ENCODE peak calls at places on chromosomes 5 and 9, in ten cellular contexts. F, L, H, R, O, Q, N, C, Y and S are unnamed samples.

GRCh38 chr5:124702442-124703024 is 43.9 kb downstream of the ZNF608 start:
- DNase-seq in C (no peak), O (no peak), N (no peak), R (no peak), Y (no peak), Q (no peak), F (no peak), L (no peak), H (no peak), S (no peak)

GRCh38 chr5:14185336-14186131 is 42.4 kb downstream of the TRIO start:
- DNase-seq in N (no peak), R (no peak), C (no peak), Q (no peak), H (no peak), L (no peak), O (peak; percentile 78), F (no peak), Y (no peak), S (no peak)

GRCh38 chr9:126126012-126126411 is 200.6 kb upstream of the MVB12B start:
- DNase-seq in H (peak; percentile 2), F (peak; percentile 20), O (no peak), C (no peak), Q (no peak), Y (no peak), L (no peak), N (peak; percentile 24), R (no peak), S (no peak)

GRCh38 chr9:105447386-105447813 is 434 bp upstream of the FSD1L start:
- DNase-seq in Y (no peak), R (no peak), L (no peak), F (no peak), N (no peak), Q (no peak), O (no peak), C (no peak), H (no peak), S (no peak)

GRCh38 chr9:137307255-137308101 is 5.4 kb upstream of the NRARP start:
- DNase-seq in L (no peak), Q (no peak), Y (peak; percentile 74), R (no peak), F (no peak), O (no peak), C (peak; percentile 88), H (no peak), N (peak; percentile 91), S (no peak)

GRCh38 chr9:87795178-87795577 is 69.3 kb downstream of the CTSL start:
- DNase-seq in Y (no peak), F (no peak), H (no peak), O (no peak), R (no peak), C (no peak), L (no peak), Q (no peak), N (no peak), S (no peak)

GRCh38 chr5:154411338-154411737 is 34.5 kb upstream of the SAP30L start:
- DNase-seq in C (no peak), H (no peak), N (no peak), Q (no peak), Y (no peak), R (no peak), L (no peak), O (no peak), F (no peak), S (no peak)

GRCh38 chr5:132779961-132780360 is 2.9 kb upstream of the SEPTIN8 start:
- DNase-seq in C (no peak), R (no peak), H (no peak), O (no peak), L (no peak), F (no peak), N (no peak), Q (no peak), Y (no peak), S (no peak)

GRCh38 chr5:124315746-124316415 is 430.6 kb downstream of the ZNF608 start:
- DNase-seq in F (no peak), Y (no peak), R (no peak), C (no peak), L (no peak), N (no peak), O (no peak), H (no peak), Q (no peak), S (no peak)

GRCh38 chr9:122900791-122901190 is 4.4 kb downstream of the RC3H2 start:
- DNase-seq in R (no peak), Q (no peak), F (no peak), L (no peak), Y (no peak), N (no peak), H (peak; percentile 32), O (peak; percentile 33), C (no peak), S (no peak)

GRCh38 chr9:133339641-133340040 is 3.7 kb upstream of the SURF6 start:
- DNase-seq in N (no peak), H (no peak), O (no peak), Q (no peak), Y (no peak), R (no peak), C (no peak), F (no peak), L (no peak), S (no peak)

GRCh38 chr9:109074236-109074889 is 45.4 kb downstream of the TMEM245 start:
- DNase-seq in C (no peak), O (no peak), Q (no peak), F (no peak), R (no peak), L (no peak), N (no peak), Y (no peak), H (no peak), S (no peak)

GRCh38 chr9:35553670-35554543 is 51.2 kb upstream of the TESK1 start:
- DNase-seq in R (no peak), C (peak; percentile 68), H (peak; percentile 65), F (peak; percentile 69), N (peak; percentile 86), Y (no peak), Q (no peak), L (peak; percentile 14), O (peak; percentile 79), S (no peak)

GRCh38 chr5:14208071-14209021 is 65.2 kb downstream of the TRIO start:
- DNase-seq in Y (no peak), Q (no peak), O (peak; percentile 89), C (peak; percentile 73), N (no peak), R (peak; percentile 34), F (no peak), H (peak; percentile 49), L (no peak), S (no peak)

GRCh38 chr5:103587185-103587748 is 24.7 kb upstream of the NUDT12 start:
- DNase-seq in N (no peak), L (no peak), C (no peak), Q (peak; percentile 36), R (no peak), O (peak; percentile 59), H (no peak), Y (no peak), F (no peak), S (no peak)

GRCh38 chr5:167688331-167688730 is 603.1 kb upstream of the WWC1 start:
- DNase-seq in R (no peak), L (no peak), H (no peak), Q (no peak), F (no peak), O (no peak), Y (no peak), N (no peak), C (no peak), S (no peak)

GRCh38 chr5:53201746-53202145 is 92.2 kb upstream of the MOCS2 start:
- DNase-seq in N (no peak), C (no peak), Q (no peak), F (no peak), L (no peak), Y (no peak), H (no peak), O (no peak), R (no peak), S (no peak)
- TF ChIP-seq CTCF in N (peak; percentile 60), C (no peak), Q (peak; percentile 16), F (no peak), L (no peak), Y (peak; percentile 16), H (peak; percentile 8), O (peak; percentile 21), R (no peak), S (peak; percentile 41)

DNA sequence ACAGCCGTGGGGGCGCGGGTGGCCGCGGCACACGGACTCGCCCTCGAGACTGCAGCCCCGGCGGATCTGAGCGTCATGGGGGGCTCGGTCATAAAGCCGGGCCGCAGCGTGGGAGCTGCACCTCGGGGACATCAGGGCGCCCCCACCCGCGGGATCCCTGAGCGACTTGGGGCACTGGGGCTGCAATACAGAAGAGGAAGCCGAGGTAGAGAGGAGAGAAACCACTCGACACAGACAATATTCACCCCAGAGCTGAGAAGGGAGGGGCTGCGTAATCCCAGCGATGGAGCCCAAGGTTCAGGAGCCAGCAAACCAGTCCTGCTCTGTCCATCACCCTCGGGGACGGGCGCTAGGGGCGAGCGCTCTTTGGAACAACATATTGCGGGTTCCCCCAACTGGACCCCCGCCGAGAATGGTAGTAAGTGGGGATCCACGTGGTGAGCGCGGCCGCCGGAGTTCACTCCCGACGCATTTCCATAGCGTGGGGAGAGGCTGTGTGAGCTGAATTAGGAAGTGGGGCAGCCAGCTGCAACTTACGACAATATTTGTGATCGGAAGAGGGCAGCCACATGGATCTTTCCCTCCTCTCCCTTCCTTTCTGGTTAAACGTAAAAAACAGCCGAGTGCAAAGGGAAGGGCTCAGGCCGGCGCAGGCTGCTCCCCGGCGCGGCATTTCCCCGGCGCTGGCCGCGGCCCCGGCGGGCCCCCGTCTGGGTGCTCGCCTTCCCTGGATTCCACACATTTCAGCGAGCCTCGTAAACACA is 9.9 kb downstream of the PTCH1 start:
- DNase-seq in F (no peak), Y (peak; percentile 73), Q (no peak), L (peak; percentile 37), O (peak; percentile 73), C (peak; percentile 61), H (peak; percentile 54), R (no peak), N (peak; percentile 86), S (no peak)
- TF ChIP-seq CTCF in F (no peak), Y (peak; percentile 4), Q (no peak), L (no peak), O (no peak), C (no peak), H (peak; percentile 8), R (peak; percentile 4), N (peak; percentile 45), S (no peak)

GRCh38 chr5:161278739-161279660 is 267.5 kb downstream of the GABRB2 start:
- DNase-seq in O (no peak), Y (no peak), Q (no peak), L (no peak), H (no peak), R (no peak), C (no peak), N (no peak), F (no peak), S (no peak)
- TF ChIP-seq CTCF in O (no peak), Y (no peak), Q (no peak), L (no peak), H (no peak), R (no peak), C (no peak), N (no peak), F (no peak), S (no peak)

DNA sequence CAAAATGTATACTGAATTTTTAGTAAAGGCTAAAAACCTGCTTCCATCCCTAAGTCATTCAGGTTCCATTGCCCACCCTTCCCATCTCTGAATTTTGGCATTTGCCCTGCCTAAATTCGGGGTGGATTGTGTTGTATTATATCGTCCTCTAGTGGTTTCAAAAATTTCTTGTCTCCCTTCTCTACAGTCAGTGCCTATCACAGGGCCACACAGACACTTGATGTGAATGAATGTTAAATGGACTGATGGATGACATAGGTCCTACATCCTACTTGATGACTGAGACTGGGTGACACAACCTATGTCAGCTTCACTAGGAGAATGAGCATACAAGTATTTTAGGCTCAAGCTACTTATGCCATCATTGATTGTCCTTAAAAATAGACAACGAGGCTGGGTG is 45.6 kb upstream of the SLC30A5 start:
- DNase-seq in Q (no peak), N (no peak), R (no peak), F (no peak), Y (no peak), H (no peak), C (no peak), O (peak; percentile 9), L (no peak), S (no peak)
- TF ChIP-seq CTCF in Q (peak; percentile 27), N (peak; percentile 67), R (peak; percentile 52), F (no peak), Y (peak; percentile 31), H (peak; percentile 45), C (no peak), O (peak; percentile 47), L (no peak), S (peak; percentile 42)